ENCODE peak calls at places on chromosomes 2 and 18, in five cellular contexts. One of them, this sample, is unnamed.

GRCh38 chr18:9716780-9717563 is 8.9 kb downstream of the RAB31 start:
- DNase-seq in AG20443: no peak
- DNase-seq in stimulated activated CD4-positive, alpha-beta T cell treated with anti-CD3 and anti-CD28 coated beads, TNF-alpha, amount 100 ng/mL, for 4 hours: no peak
- DNase-seq in Caki2: no peak
- DNase-seq in right cardiac atrium: no peak
- DNase-seq in this sample: no peak

GRCh38 chr18:13620206-13620672 is 106.1 kb downstream of the FAM210A start:
- DNase-seq in AG20443: peak
- DNase-seq in right cardiac atrium: no peak
- DNase-seq in Caki2: no peak
- DNase-seq in stimulated activated CD4-positive, alpha-beta T cell treated with anti-CD3 and anti-CD28 coated beads, TNF-alpha, amount 100 ng/mL, for 4 hours: no peak
- DNase-seq in this sample: no peak

GRCh38 chr2:172429351-172429968 is 2.1 kb downstream of the ITGA6 start:
- DNase-seq in Caki2: no peak
- DNase-seq in right cardiac atrium: no peak
- DNase-seq in stimulated activated CD4-positive, alpha-beta T cell treated with anti-CD3 and anti-CD28 coated beads, TNF-alpha, amount 100 ng/mL, for 4 hours: no peak
- DNase-seq in AG20443: no peak
- DNase-seq in this sample: no peak

GRCh38 chr18:69866250-69866649 is 81.4 kb downstream of the CD226 start:
- DNase-seq in stimulated activated CD4-positive, alpha-beta T cell treated with anti-CD3 and anti-CD28 coated beads, TNF-alpha, amount 100 ng/mL, for 4 hours: no peak
- DNase-seq in right cardiac atrium: no peak
- DNase-seq in AG20443: no peak
- DNase-seq in Caki2: no peak
- DNase-seq in this sample: no peak

GRCh38 chr2:98175811-98176210 is 88.8 kb downstream of the VWA3B start:
- DNase-seq in stimulated activated CD4-positive, alpha-beta T cell treated with anti-CD3 and anti-CD28 coated beads, TNF-alpha, amount 100 ng/mL, for 4 hours: no peak
- DNase-seq in AG20443: no peak
- DNase-seq in right cardiac atrium: no peak
- DNase-seq in Caki2: no peak
- DNase-seq in this sample: peak

GRCh38 chr2:219294356-219295351 is 14.5 kb downstream of the PTPRN start:
- DNase-seq in AG20443: peak
- DNase-seq in Caki2: peak
- DNase-seq in right cardiac atrium: peak
- DNase-seq in stimulated activated CD4-positive, alpha-beta T cell treated with anti-CD3 and anti-CD28 coated beads, TNF-alpha, amount 100 ng/mL, for 4 hours: peak
- DNase-seq in this sample: peak

GRCh38 chr2:167333245-167333644 is 445.0 kb downstream of the XIRP2 start:
- DNase-seq in Caki2: no peak
- DNase-seq in right cardiac atrium: no peak
- DNase-seq in stimulated activated CD4-positive, alpha-beta T cell treated with anti-CD3 and anti-CD28 coated beads, TNF-alpha, amount 100 ng/mL, for 4 hours: no peak
- DNase-seq in AG20443: no peak
- DNase-seq in this sample: no peak

GRCh38 chr2:237025090-237025865 is 60.4 kb upstream of the COPS8 start:
- DNase-seq in Caki2: peak
- DNase-seq in right cardiac atrium: no peak
- DNase-seq in AG20443: peak
- DNase-seq in stimulated activated CD4-positive, alpha-beta T cell treated with anti-CD3 and anti-CD28 coated beads, TNF-alpha, amount 100 ng/mL, for 4 hours: no peak
- DNase-seq in this sample: no peak

GRCh38 chr2:234932591-234933168 is 19.1 kb upstream of the SH3BP4 start:
- DNase-seq in Caki2: no peak
- DNase-seq in right cardiac atrium: no peak
- DNase-seq in AG20443: no peak
- DNase-seq in stimulated activated CD4-positive, alpha-beta T cell treated with anti-CD3 and anti-CD28 coated beads, TNF-alpha, amount 100 ng/mL, for 4 hours: no peak
- DNase-seq in this sample: no peak

GRCh38 chr2:112140899-112141622 is 2.9 kb downstream of the FBLN7 start:
- DNase-seq in stimulated activated CD4-positive, alpha-beta T cell treated with anti-CD3 and anti-CD28 coated beads, TNF-alpha, amount 100 ng/mL, for 4 hours: no peak
- DNase-seq in right cardiac atrium: no peak
- DNase-seq in AG20443: no peak
- DNase-seq in Caki2: no peak
- DNase-seq in this sample: no peak

GRCh38 chr2:86035883-86036789 is 69.5 kb downstream of the POLR1A start:
- DNase-seq in Caki2: peak
- DNase-seq in AG20443: peak
- DNase-seq in right cardiac atrium: peak
- DNase-seq in stimulated activated CD4-positive, alpha-beta T cell treated with anti-CD3 and anti-CD28 coated beads, TNF-alpha, amount 100 ng/mL, for 4 hours: no peak
- DNase-seq in this sample: peak

GRCh38 chr2:133417410-133417809 is 150.9 kb downstream of the NCKAP5 start:
- DNase-seq in AG20443: no peak
- DNase-seq in Caki2: no peak
- DNase-seq in stimulated activated CD4-positive, alpha-beta T cell treated with anti-CD3 and anti-CD28 coated beads, TNF-alpha, amount 100 ng/mL, for 4 hours: no peak
- DNase-seq in right cardiac atrium: no peak
- DNase-seq in this sample: no peak

GRCh38 chr2:158115202-158115783 is 13.6 kb downstream of the UPP2 start:
- DNase-seq in Caki2: no peak
- DNase-seq in stimulated activated CD4-positive, alpha-beta T cell treated with anti-CD3 and anti-CD28 coated beads, TNF-alpha, amount 100 ng/mL, for 4 hours: no peak
- DNase-seq in right cardiac atrium: no peak
- DNase-seq in AG20443: no peak
- DNase-seq in this sample: no peak

GRCh38 chr2:146131785-146132184 is 1611.9 kb upstream of the ZEB2 start:
- DNase-seq in stimulated activated CD4-positive, alpha-beta T cell treated with anti-CD3 and anti-CD28 coated beads, TNF-alpha, amount 100 ng/mL, for 4 hours: no peak
- DNase-seq in AG20443: no peak
- DNase-seq in Caki2: no peak
- DNase-seq in right cardiac atrium: no peak
- DNase-seq in this sample: no peak

GRCh38 chr2:58195668-58196067 is 45.5 kb downstream of the FANCL start:
- DNase-seq in Caki2: no peak
- DNase-seq in stimulated activated CD4-positive, alpha-beta T cell treated with anti-CD3 and anti-CD28 coated beads, TNF-alpha, amount 100 ng/mL, for 4 hours: no peak
- DNase-seq in AG20443: no peak
- DNase-seq in right cardiac atrium: no peak
- DNase-seq in this sample: no peak

GRCh38 chr2:187684181-187684580 is 129.9 kb upstream of the TFPI start:
- DNase-seq in right cardiac atrium: no peak
- DNase-seq in stimulated activated CD4-positive, alpha-beta T cell treated with anti-CD3 and anti-CD28 coated beads, TNF-alpha, amount 100 ng/mL, for 4 hours: no peak
- DNase-seq in AG20443: no peak
- DNase-seq in Caki2: no peak
- DNase-seq in this sample: no peak

GRCh38 chr2:130390460-130391057 is 34.7 kb downstream of the PTPN18 start:
- DNase-seq in stimulated activated CD4-positive, alpha-beta T cell treated with anti-CD3 and anti-CD28 coated beads, TNF-alpha, amount 100 ng/mL, for 4 hours: no peak
- DNase-seq in right cardiac atrium: peak
- DNase-seq in AG20443: no peak
- DNase-seq in Caki2: peak
- DNase-seq in this sample: no peak

GRCh38 chr2:113760400-113760799 is 4.0 kb upstream of the SLC35F5 start:
- DNase-seq in Caki2: no peak
- DNase-seq in AG20443: peak
- DNase-seq in stimulated activated CD4-positive, alpha-beta T cell treated with anti-CD3 and anti-CD28 coated beads, TNF-alpha, amount 100 ng/mL, for 4 hours: no peak
- DNase-seq in right cardiac atrium: no peak
- DNase-seq in this sample: no peak

GRCh38 chr2:148720501-148720998 is 76.0 kb downstream of the EPC2 start:
- DNase-seq in right cardiac atrium: peak
- DNase-seq in stimulated activated CD4-positive, alpha-beta T cell treated with anti-CD3 and anti-CD28 coated beads, TNF-alpha, amount 100 ng/mL, for 4 hours: no peak
- DNase-seq in Caki2: no peak
- DNase-seq in AG20443: peak
- DNase-seq in this sample: no peak

GRCh38 chr2:160214461-160215055 is 14.5 kb upstream of the ITGB6 start:
- DNase-seq in stimulated activated CD4-positive, alpha-beta T cell treated with anti-CD3 and anti-CD28 coated beads, TNF-alpha, amount 100 ng/mL, for 4 hours: no peak
- DNase-seq in Caki2: peak
- DNase-seq in right cardiac atrium: no peak
- DNase-seq in AG20443: peak
- DNase-seq in this sample: peak

GRCh38 chr2:227460079-227460485 is 11.9 kb upstream of the AGFG1 start:
- DNase-seq in AG20443: peak
- DNase-seq in stimulated activated CD4-positive, alpha-beta T cell treated with anti-CD3 and anti-CD28 coated beads, TNF-alpha, amount 100 ng/mL, for 4 hours: peak
- DNase-seq in Caki2: no peak
- DNase-seq in right cardiac atrium: no peak
- DNase-seq in this sample: no peak

GRCh38 chr2:64267699-64268098 is 123.5 kb upstream of the PELI1 start:
- DNase-seq in Caki2: no peak
- DNase-seq in right cardiac atrium: no peak
- DNase-seq in stimulated activated CD4-positive, alpha-beta T cell treated with anti-CD3 and anti-CD28 coated beads, TNF-alpha, amount 100 ng/mL, for 4 hours: no peak
- DNase-seq in AG20443: no peak
- DNase-seq in this sample: no peak

GRCh38 chr2:216932113-216932512 is 72.2 kb upstream of the TNP1 start:
- DNase-seq in stimulated activated CD4-positive, alpha-beta T cell treated with anti-CD3 and anti-CD28 coated beads, TNF-alpha, amount 100 ng/mL, for 4 hours: no peak
- DNase-seq in AG20443: no peak
- DNase-seq in Caki2: no peak
- DNase-seq in right cardiac atrium: no peak
- DNase-seq in this sample: no peak

GRCh38 chr2:161122772-161123530 is 37.3 kb upstream of the TANK start:
- DNase-seq in stimulated activated CD4-positive, alpha-beta T cell treated with anti-CD3 and anti-CD28 coated beads, TNF-alpha, amount 100 ng/mL, for 4 hours: no peak
- DNase-seq in right cardiac atrium: no peak
- DNase-seq in AG20443: peak
- DNase-seq in Caki2: peak
- DNase-seq in this sample: no peak

GRCh38 chr18:33560686-33561370 is 17.2 kb upstream of the ASXL3 start:
- DNase-seq in Caki2: peak
- DNase-seq in AG20443: no peak
- DNase-seq in right cardiac atrium: no peak
- DNase-seq in stimulated activated CD4-positive, alpha-beta T cell treated with anti-CD3 and anti-CD28 coated beads, TNF-alpha, amount 100 ng/mL, for 4 hours: no peak
- DNase-seq in this sample: peak

GRCh38 chr2:44549099-44549471 is 187.3 kb downstream of the CAMKMT start:
- DNase-seq in stimulated activated CD4-positive, alpha-beta T cell treated with anti-CD3 and anti-CD28 coated beads, TNF-alpha, amount 100 ng/mL, for 4 hours: no peak
- DNase-seq in right cardiac atrium: no peak
- DNase-seq in Caki2: peak
- DNase-seq in AG20443: peak
- DNase-seq in this sample: no peak

GRCh38 chr2:2095360-2096093 is 235.5 kb downstream of the MYT1L start:
- DNase-seq in stimulated activated CD4-positive, alpha-beta T cell treated with anti-CD3 and anti-CD28 coated beads, TNF-alpha, amount 100 ng/mL, for 4 hours: no peak
- DNase-seq in Caki2: no peak
- DNase-seq in right cardiac atrium: no peak
- DNase-seq in AG20443: no peak
- DNase-seq in this sample: no peak

This sample was measured in DND-41.